ENCODE peak calls at places on chromosomes 2 and 18, in five cellular contexts. O is AG10803, W is pancreas, C is cardiac muscle cell, M is fibroblast of the aortic adventitia. S is an unnamed sample.
A peak's percentile ranks its signal among the peaks of the same experiment; 100 is the strongest.

GRCh38 chr18:63342206-63342605 is 22.6 kb upstream of the BCL2 start:
- DNase-seq in W (no peak), C (peak; percentile 53), M (peak; percentile 34), O (peak; percentile 22), S (no peak)

GRCh38 chr2:235911633-235912032 is 256.6 kb downstream of the GBX2 start:
- DNase-seq in M (no peak), W (no peak), O (no peak), C (no peak), S (no peak)

GRCh38 chr2:39583781-39584180 is 81.9 kb upstream of the TMEM178A start:
- DNase-seq in M (no peak), C (no peak), O (peak; percentile 9), W (no peak), S (no peak)

GRCh38 chr2:60806988-60807681 is 51.1 kb downstream of the PAPOLG start:
- DNase-seq in O (peak; percentile 74), C (peak; percentile 72), M (peak; percentile 47), W (no peak), S (peak; percentile 48)

GRCh38 chr18:3889803-3890202 is 439.8 kb downstream of the TGIF1 start:
- DNase-seq in M (peak; percentile 52), O (peak; percentile 55), C (peak; percentile 35), W (no peak), S (peak; percentile 33)

GRCh38 chr2:237669628-237670351 is 42.4 kb downstream of the LRRFIP1 start:
- DNase-seq in M (peak; percentile 100), W (peak; percentile 52), O (peak; percentile 100), C (peak; percentile 99), S (peak; percentile 100)

GRCh38 chr2:105102963-105103421 is 65.1 kb downstream of the MRPS9 start:
- DNase-seq in C (peak; percentile 57), W (no peak), M (peak; percentile 32), O (peak; percentile 72), S (peak; percentile 81)

GRCh38 chr2:46643493-46643892 is 164.1 kb downstream of the TMEM247 start:
- DNase-seq in M (no peak), C (no peak), W (no peak), O (no peak), S (no peak)

GRCh38 chr2:69385443-69386151 is 1.4 kb downstream of the GFPT1 start:
- DNase-seq in W (no peak), M (peak; percentile 77), C (peak; percentile 61), O (peak; percentile 78), S (no peak)

GRCh38 chr2:196592912-196593881 is 46.3 kb upstream of the CCDC150 start:
- DNase-seq in C (peak; percentile 63), O (peak; percentile 66), M (peak; percentile 59), W (peak; percentile 11), S (peak; percentile 73)

GRCh38 chr2:124824441-124824840 is 799.4 kb downstream of the CNTNAP5 start:
- DNase-seq in O (no peak), M (no peak), W (no peak), C (no peak), S (no peak)

GRCh38 chr2:233416199-233416598 is 61.9 kb downstream of the DGKD start:
- DNase-seq in M (no peak), C (no peak), W (no peak), O (no peak), S (no peak)

GRCh38 chr2:64586883-64587481 is 62.9 kb downstream of the AFTPH start:
- DNase-seq in C (peak; percentile 71), O (peak; percentile 72), W (no peak), M (peak; percentile 82), S (peak; percentile 71)

GRCh38 chr2:194090251-194090905 is 1566.6 kb upstream of the SLC39A10 start:
- DNase-seq in M (no peak), W (no peak), C (no peak), O (no peak), S (no peak)

GRCh38 chr2:125318740-125319139 is 1293.7 kb downstream of the CNTNAP5 start:
- DNase-seq in W (no peak), M (no peak), O (no peak), C (no peak), S (no peak)

GRCh38 chr18:59385191-59385590 is 26.1 kb upstream of the LMAN1 start:
- DNase-seq in C (no peak), O (no peak), M (no peak), W (no peak), S (no peak)

GRCh38 chr18:3380384-3380961 is 69.5 kb upstream of the TGIF1 start:
- DNase-seq in C (peak; percentile 62), M (peak; percentile 78), W (no peak), O (no peak), S (peak; percentile 2)

GRCh38 chr2:75311993-75312392 is 112.7 kb upstream of the TACR1 start:
- DNase-seq in W (no peak), M (no peak), C (no peak), O (no peak), S (no peak)

GRCh38 chr18:46555724-46556123 is 101.3 kb downstream of the LOXHD1 start:
- DNase-seq in M (peak; percentile 2), W (no peak), O (peak; percentile 2), C (peak; percentile 12), S (no peak)

GRCh38 chr2:66494708-66495107 is 59.8 kb downstream of the MEIS1 start:
- DNase-seq in M (peak; percentile 92), C (peak; percentile 91), W (peak; percentile 88), O (peak; percentile 82), S (peak; percentile 95)

GRCh38 chr2:105454801-105455485 is 56.1 kb upstream of the FHL2 start:
- DNase-seq in C (peak; percentile 77), O (peak; percentile 82), W (no peak), M (peak; percentile 88), S (peak; percentile 93)

GRCh38 chr2:11744631-11745394 is 1.6 kb upstream of the LPIN1 start:
- DNase-seq in C (peak; percentile 52), M (peak; percentile 60), W (no peak), O (peak; percentile 27), S (no peak)

GRCh38 chr2:32425719-32426141 is 68.9 kb downstream of the BIRC6 start:
- DNase-seq in W (no peak), O (peak; percentile 82), M (peak; percentile 74), C (peak; percentile 23), S (peak; percentile 68)

GRCh38 chr2:48601349-48601748 is 16.3 kb upstream of the GTF2A1L start:
- DNase-seq in W (no peak), O (no peak), M (no peak), C (peak; percentile 26), S (no peak)

GRCh38 chr2:49940616-49941015 is 786.3 kb upstream of the FSHR start:
- DNase-seq in O (no peak), W (no peak), M (no peak), C (no peak), S (no peak)

GRCh38 chr18:74768096-74768495 is 170.4 kb downstream of the ZNF407 start:
- DNase-seq in C (no peak), O (peak; percentile 21), W (no peak), M (no peak), S (peak; percentile 20)

GRCh38 chr18:54388203-54389142 is 30.8 kb downstream of the C18orf54 start:
- DNase-seq in C (peak; percentile 91), W (no peak), O (peak; percentile 85), M (peak; percentile 73), S (peak; percentile 84)

GRCh38 chr2:176729706-176730569 is 460.7 kb downstream of the MTX2 start:
- DNase-seq in W (peak; percentile 89), C (peak; percentile 70), M (peak; percentile 41), O (peak; percentile 83), S (no peak)

GRCh38 chr2:71852141-71852711 is 295.4 kb downstream of the CYP26B1 start:
- DNase-seq in O (peak; percentile 48), M (peak; percentile 37), W (no peak), C (peak; percentile 51), S (peak; percentile 58)

GRCh38 chr18:36899289-36899688 is 70.4 kb downstream of the KIAA1328 start:
- DNase-seq in M (peak; percentile 2), O (no peak), W (no peak), C (peak; percentile 9), S (peak; percentile 3)

GRCh38 chr2:8541223-8541622 is 140.6 kb upstream of the ID2 start:
- DNase-seq in O (no peak), C (no peak), W (no peak), M (no peak), S (no peak)

GRCh38 chr2:242036653-242036950 is 167.1 kb downstream of the RTP5 start:
- DNase-seq in C (no peak), W (no peak), O (no peak), M (no peak), S (no peak)

GRCh38 chr2:20670315-20671035 is 3.5 kb downstream of the GDF7 start:
- DNase-seq in C (peak; percentile 26), M (no peak), O (no peak), W (no peak), S (no peak)
- H3K4me3 ChIP-seq in C (no peak overlapping the region), M (no peak overlapping the region), O (no peak overlapping the region), W (no peak overlapping the region), S (no peak overlapping the region)

DNA sequence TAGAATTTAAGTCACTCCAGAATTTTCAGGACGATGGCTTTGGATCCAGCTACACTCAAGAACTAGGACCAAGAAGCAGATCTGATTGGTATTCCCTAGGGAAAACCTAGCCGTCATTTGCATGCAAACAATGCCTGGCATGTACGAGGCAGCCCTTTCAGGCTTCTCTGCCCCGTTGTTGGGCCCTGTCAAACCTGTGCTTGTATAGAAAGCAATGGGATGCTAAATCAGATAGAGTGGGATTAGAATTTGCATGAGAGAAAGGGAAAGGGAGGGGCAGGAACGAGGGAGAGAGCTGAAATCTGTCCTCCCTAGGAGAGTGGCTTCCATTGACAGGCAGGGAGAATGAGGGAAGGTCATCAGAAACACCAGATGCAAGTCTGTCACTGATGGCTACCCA is 28.6 kb downstream of the ARID5A start:
- DNase-seq in W (no peak), C (no peak), M (no peak), O (no peak), S (no peak)
- H3K4me3 ChIP-seq in W (no peak overlapping the region), C (no peak overlapping the region), M (no peak overlapping the region), O (no peak overlapping the region), S (no peak overlapping the region)

GRCh38 chr2:133953524-133953923 is 300.3 kb upstream of the MGAT5 start:
- DNase-seq in W (no peak), O (no peak), M (no peak), C (no peak), S (no peak)
- H3K4me3 ChIP-seq in W (no peak overlapping the region), O (no peak overlapping the region), M (no peak overlapping the region), C (no peak overlapping the region), S (no peak overlapping the region)

DNA sequence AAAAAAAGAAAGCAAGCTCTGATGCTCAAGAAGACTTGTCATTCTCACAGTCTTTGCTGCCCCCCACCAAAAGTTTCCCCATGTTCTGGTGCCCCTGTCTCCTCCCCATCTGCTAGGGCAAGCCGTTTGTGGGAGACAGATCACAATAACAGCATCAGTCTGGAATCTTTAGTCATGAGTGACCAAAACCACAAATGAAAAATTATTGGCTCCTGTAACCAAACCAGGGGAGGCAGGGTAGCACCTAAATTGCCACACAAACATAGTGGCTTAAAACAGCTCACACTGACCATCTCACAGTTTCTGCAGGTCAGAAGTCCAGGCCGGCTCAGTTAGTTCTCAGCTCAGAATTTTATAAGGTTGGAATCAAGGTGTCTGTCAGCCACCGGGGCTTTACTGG is 9.1 kb upstream of the B3GNT7 start:
- DNase-seq in W (no peak), O (peak; percentile 74), M (peak; percentile 40), C (peak; percentile 43), S (peak; percentile 86)
- H3K4me3 ChIP-seq in W (no peak overlapping the region), O (no peak overlapping the region), M (no peak overlapping the region), C (no peak overlapping the region), S (no peak overlapping the region)

DNA sequence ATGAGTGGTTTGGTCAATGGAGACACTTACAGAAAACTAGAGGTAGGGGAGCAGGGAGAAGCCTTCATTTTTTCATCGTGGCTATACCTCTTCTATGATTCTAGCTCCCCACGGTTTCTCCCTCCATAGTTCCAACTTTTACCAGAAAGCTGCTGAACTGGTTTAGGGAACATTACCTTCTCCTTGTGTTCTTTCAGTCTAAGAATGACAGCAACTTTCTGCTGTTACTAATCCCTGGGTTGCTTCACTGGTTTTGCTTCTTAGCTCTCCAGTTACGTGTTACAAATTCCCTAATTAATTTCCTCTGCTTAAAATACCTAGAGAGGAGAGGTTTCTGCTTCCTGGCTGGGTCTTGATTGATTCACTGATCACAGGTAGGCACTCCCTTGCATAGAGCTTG is 499.9 kb downstream of the SLC4A3 start:
- DNase-seq in C (no peak), W (no peak), M (no peak), O (no peak), S (no peak)
- H3K4me3 ChIP-seq in C (no peak overlapping the region), W (no peak overlapping the region), M (no peak overlapping the region), O (no peak overlapping the region), S (no peak overlapping the region)